ENCODE peak calls at places on chromosomes 5 and 9, in seven cellular contexts. One of them, this sample, is unnamed.

GRCh38 chr9:124450931-124451661 is 845 bp downstream of the ADGRD2 start:
- DNase-seq in body of pancreas: no peak
- DNase-seq in cardiac muscle cell: no peak
- DNase-seq in hepatocyte: no peak
- DNase-seq in CD4-positive, CD25-positive, alpha-beta regulatory T cell: no peak
- DNase-seq in adipocyte: no peak
- DNase-seq in HAP-1: no peak
- DNase-seq in this sample: no peak

GRCh38 chr9:77909306-77909705 is 122.3 kb downstream of the GNAQ start:
- DNase-seq in body of pancreas: no peak
- DNase-seq in CD4-positive, CD25-positive, alpha-beta regulatory T cell: no peak
- DNase-seq in hepatocyte: no peak
- DNase-seq in cardiac muscle cell: no peak
- DNase-seq in adipocyte: no peak
- DNase-seq in HAP-1: no peak
- DNase-seq in this sample: no peak

GRCh38 chr9:79817469-79818004 is 245.8 kb downstream of the TLE4 start:
- DNase-seq in adipocyte: no peak
- DNase-seq in HAP-1: no peak
- DNase-seq in CD4-positive, CD25-positive, alpha-beta regulatory T cell: no peak
- DNase-seq in body of pancreas: no peak
- DNase-seq in cardiac muscle cell: no peak
- DNase-seq in hepatocyte: no peak
- DNase-seq in this sample: no peak

GRCh38 chr9:88889386-88889785 is 101.9 kb upstream of the S1PR3 start:
- DNase-seq in hepatocyte: no peak
- DNase-seq in body of pancreas: no peak
- DNase-seq in cardiac muscle cell: peak; percentile 11
- DNase-seq in adipocyte: peak; percentile 28
- DNase-seq in HAP-1: no peak
- DNase-seq in CD4-positive, CD25-positive, alpha-beta regulatory T cell: no peak
- DNase-seq in this sample: no peak

GRCh38 chr5:79318935-79319614 is 83.1 kb downstream of the JMY start:
- DNase-seq in body of pancreas: no peak
- DNase-seq in cardiac muscle cell: peak; percentile 84
- DNase-seq in adipocyte: peak; percentile 76
- DNase-seq in hepatocyte: no peak
- DNase-seq in HAP-1: no peak
- DNase-seq in CD4-positive, CD25-positive, alpha-beta regulatory T cell: no peak
- DNase-seq in this sample: peak; percentile 52

GRCh38 chr5:141681695-141682641 is at the start of gene ARAP3:
- DNase-seq in cardiac muscle cell: peak; percentile 95
- DNase-seq in adipocyte: peak; percentile 96
- DNase-seq in CD4-positive, CD25-positive, alpha-beta regulatory T cell: peak; percentile 35
- DNase-seq in HAP-1: peak; percentile 85
- DNase-seq in hepatocyte: peak; percentile 92
- DNase-seq in body of pancreas: peak; percentile 62
- DNase-seq in this sample: peak; percentile 66

GRCh38 chr9:68872026-68872501 is 141.8 kb downstream of the PRKACG start:
- DNase-seq in body of pancreas: peak; percentile 47
- DNase-seq in CD4-positive, CD25-positive, alpha-beta regulatory T cell: no peak
- DNase-seq in HAP-1: peak; percentile 71
- DNase-seq in hepatocyte: no peak
- DNase-seq in cardiac muscle cell: no peak
- DNase-seq in adipocyte: no peak
- DNase-seq in this sample: no peak

GRCh38 chr5:141478321-141478945 is 2.7 kb downstream of the PCDHGC3 start:
- DNase-seq in hepatocyte: peak; percentile 44
- DNase-seq in adipocyte: peak; percentile 16
- DNase-seq in HAP-1: no peak
- DNase-seq in body of pancreas: peak; percentile 82
- DNase-seq in cardiac muscle cell: no peak
- DNase-seq in CD4-positive, CD25-positive, alpha-beta regulatory T cell: no peak
- DNase-seq in this sample: peak; percentile 25

GRCh38 chr5:11044581-11044980 is 283.5 kb upstream of the DAP start:
- DNase-seq in HAP-1: no peak
- DNase-seq in cardiac muscle cell: no peak
- DNase-seq in hepatocyte: no peak
- DNase-seq in body of pancreas: no peak
- DNase-seq in adipocyte: no peak
- DNase-seq in CD4-positive, CD25-positive, alpha-beta regulatory T cell: no peak
- DNase-seq in this sample: no peak

GRCh38 chr9:123609844-123610243 is 253.8 kb downstream of the CRB2 start:
- DNase-seq in cardiac muscle cell: peak; percentile 18
- DNase-seq in body of pancreas: no peak
- DNase-seq in adipocyte: no peak
- DNase-seq in HAP-1: no peak
- DNase-seq in hepatocyte: no peak
- DNase-seq in CD4-positive, CD25-positive, alpha-beta regulatory T cell: no peak
- DNase-seq in this sample: peak; percentile 22

GRCh38 chr5:155514105-155514563 is 500.6 kb downstream of the KIF4B start:
- DNase-seq in CD4-positive, CD25-positive, alpha-beta regulatory T cell: no peak
- DNase-seq in cardiac muscle cell: no peak
- DNase-seq in hepatocyte: peak; percentile 61
- DNase-seq in adipocyte: no peak
- DNase-seq in HAP-1: no peak
- DNase-seq in body of pancreas: no peak
- DNase-seq in this sample: no peak

GRCh38 chr5:75325242-75325641 is 11.8 kb upstream of the HMGCR start:
- DNase-seq in adipocyte: no peak
- DNase-seq in HAP-1: no peak
- DNase-seq in hepatocyte: no peak
- DNase-seq in CD4-positive, CD25-positive, alpha-beta regulatory T cell: no peak
- DNase-seq in cardiac muscle cell: no peak
- DNase-seq in body of pancreas: no peak
- DNase-seq in this sample: no peak

GRCh38 chr5:172958268-172959046 is 767 bp upstream of the RPL26L1 start:
- DNase-seq in CD4-positive, CD25-positive, alpha-beta regulatory T cell: peak; percentile 55
- DNase-seq in body of pancreas: peak; percentile 62
- DNase-seq in adipocyte: peak; percentile 57
- DNase-seq in hepatocyte: peak; percentile 90
- DNase-seq in cardiac muscle cell: peak; percentile 73
- DNase-seq in HAP-1: peak; percentile 80
- DNase-seq in this sample: peak; percentile 48

GRCh38 chr5:90878549-90879196 is 320.1 kb downstream of the ADGRV1 start:
- DNase-seq in hepatocyte: peak; percentile 47
- DNase-seq in HAP-1: peak; percentile 21
- DNase-seq in adipocyte: peak; percentile 14
- DNase-seq in cardiac muscle cell: peak; percentile 66
- DNase-seq in body of pancreas: no peak
- DNase-seq in CD4-positive, CD25-positive, alpha-beta regulatory T cell: no peak
- DNase-seq in this sample: peak; percentile 9

GRCh38 chr5:137570070-137570469 is 70.9 kb upstream of the SPOCK1 start:
- DNase-seq in CD4-positive, CD25-positive, alpha-beta regulatory T cell: no peak
- DNase-seq in HAP-1: no peak
- DNase-seq in adipocyte: no peak
- DNase-seq in hepatocyte: no peak
- DNase-seq in cardiac muscle cell: no peak
- DNase-seq in body of pancreas: no peak
- DNase-seq in this sample: no peak

GRCh38 chr5:159609359-159609758 is 279.1 kb upstream of the IL12B start:
- DNase-seq in hepatocyte: no peak
- DNase-seq in body of pancreas: no peak
- DNase-seq in HAP-1: no peak
- DNase-seq in adipocyte: peak; percentile 8
- DNase-seq in CD4-positive, CD25-positive, alpha-beta regulatory T cell: no peak
- DNase-seq in cardiac muscle cell: no peak
- DNase-seq in this sample: no peak

GRCh38 chr9:112367465-112367864 is 12.4 kb upstream of the HSDL2 start:
- DNase-seq in cardiac muscle cell: no peak
- DNase-seq in hepatocyte: no peak
- DNase-seq in HAP-1: no peak
- DNase-seq in body of pancreas: no peak
- DNase-seq in adipocyte: no peak
- DNase-seq in CD4-positive, CD25-positive, alpha-beta regulatory T cell: no peak
- DNase-seq in this sample: no peak

GRCh38 chr9:34413229-34413852 is 36.6 kb upstream of the MYORG start:
- DNase-seq in adipocyte: peak; percentile 64
- DNase-seq in HAP-1: peak; percentile 87
- DNase-seq in hepatocyte: peak; percentile 76
- DNase-seq in body of pancreas: peak; percentile 30
- DNase-seq in cardiac muscle cell: peak; percentile 67
- DNase-seq in CD4-positive, CD25-positive, alpha-beta regulatory T cell: no peak
- DNase-seq in this sample: peak; percentile 85

GRCh38 chr5:128536229-128536860 is 1.7 kb downstream of the FBN2 start:
- DNase-seq in cardiac muscle cell: peak; percentile 28
- DNase-seq in adipocyte: peak; percentile 58
- DNase-seq in hepatocyte: peak; percentile 26
- DNase-seq in CD4-positive, CD25-positive, alpha-beta regulatory T cell: no peak
- DNase-seq in HAP-1: peak; percentile 55
- DNase-seq in body of pancreas: no peak
- DNase-seq in this sample: no peak

GRCh38 chr9:112719696-112720095 is 1.8 kb upstream of the INIP start:
- DNase-seq in body of pancreas: no peak
- DNase-seq in adipocyte: no peak
- DNase-seq in CD4-positive, CD25-positive, alpha-beta regulatory T cell: no peak
- DNase-seq in hepatocyte: no peak
- DNase-seq in HAP-1: no peak
- DNase-seq in cardiac muscle cell: no peak
- DNase-seq in this sample: no peak

GRCh38 chr9:37453827-37454226 is 11.4 kb downstream of the ZBTB5 start:
- DNase-seq in adipocyte: no peak
- DNase-seq in cardiac muscle cell: no peak
- DNase-seq in body of pancreas: no peak
- DNase-seq in HAP-1: no peak
- DNase-seq in hepatocyte: no peak
- DNase-seq in CD4-positive, CD25-positive, alpha-beta regulatory T cell: no peak
- DNase-seq in this sample: no peak

GRCh38 chr5:90983148-90983547 is 400.0 kb downstream of the ARRDC3 start:
- DNase-seq in CD4-positive, CD25-positive, alpha-beta regulatory T cell: no peak
- DNase-seq in body of pancreas: no peak
- DNase-seq in HAP-1: no peak
- DNase-seq in cardiac muscle cell: peak; percentile 91
- DNase-seq in hepatocyte: peak; percentile 34
- DNase-seq in adipocyte: peak; percentile 29
- DNase-seq in this sample: peak; percentile 76

GRCh38 chr9:106731910-106732309 is 131.1 kb upstream of the ZNF462 start:
- DNase-seq in CD4-positive, CD25-positive, alpha-beta regulatory T cell: no peak
- DNase-seq in adipocyte: no peak
- DNase-seq in cardiac muscle cell: no peak
- DNase-seq in hepatocyte: no peak
- DNase-seq in HAP-1: no peak
- DNase-seq in body of pancreas: no peak
- DNase-seq in this sample: no peak

GRCh38 chr5:17267099-17267498 is 49.7 kb downstream of the BASP1 start:
- DNase-seq in CD4-positive, CD25-positive, alpha-beta regulatory T cell: no peak
- DNase-seq in cardiac muscle cell: no peak
- DNase-seq in adipocyte: no peak
- DNase-seq in body of pancreas: no peak
- DNase-seq in hepatocyte: no peak
- DNase-seq in HAP-1: no peak
- DNase-seq in this sample: no peak

GRCh38 chr5:17269201-17269600 is 51.8 kb downstream of the BASP1 start:
- DNase-seq in HAP-1: no peak
- DNase-seq in CD4-positive, CD25-positive, alpha-beta regulatory T cell: no peak
- DNase-seq in body of pancreas: no peak
- DNase-seq in hepatocyte: no peak
- DNase-seq in cardiac muscle cell: no peak
- DNase-seq in adipocyte: no peak
- DNase-seq in this sample: no peak

GRCh38 chr5:17261075-17261474 is 43.6 kb downstream of the BASP1 start:
- DNase-seq in adipocyte: no peak
- DNase-seq in body of pancreas: no peak
- DNase-seq in hepatocyte: no peak
- DNase-seq in HAP-1: no peak
- DNase-seq in cardiac muscle cell: no peak
- DNase-seq in CD4-positive, CD25-positive, alpha-beta regulatory T cell: no peak
- DNase-seq in this sample: no peak

GRCh38 chr5:17260549-17260948 is 43.1 kb downstream of the BASP1 start:
- DNase-seq in adipocyte: no peak
- DNase-seq in body of pancreas: no peak
- DNase-seq in hepatocyte: no peak
- DNase-seq in HAP-1: no peak
- DNase-seq in cardiac muscle cell: no peak
- DNase-seq in CD4-positive, CD25-positive, alpha-beta regulatory T cell: no peak
- DNase-seq in this sample: no peak

DNA sequence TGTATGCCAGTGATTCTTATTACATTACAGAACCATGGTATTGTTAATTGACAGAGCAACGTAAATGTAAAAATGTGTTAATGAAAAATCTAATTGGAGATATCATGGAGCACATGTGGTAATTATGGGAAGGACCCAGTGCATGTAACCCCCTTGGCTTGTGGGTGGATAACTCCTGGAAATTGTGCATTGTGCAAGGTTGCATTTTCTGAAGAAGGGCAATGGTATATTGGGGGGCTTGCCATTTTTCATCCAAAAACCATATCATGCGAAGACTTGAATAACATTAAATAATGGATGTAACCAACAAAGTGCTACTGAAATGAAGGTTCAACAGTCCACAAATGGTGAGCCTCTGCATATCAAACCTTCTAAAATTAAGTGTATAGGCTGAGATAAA is 47.6 kb downstream of the BASP1 start:
- DNase-seq in body of pancreas: no peak
- DNase-seq in cardiac muscle cell: no peak
- DNase-seq in adipocyte: no peak
- DNase-seq in CD4-positive, CD25-positive, alpha-beta regulatory T cell: no peak
- DNase-seq in hepatocyte: no peak
- DNase-seq in HAP-1: no peak
- DNase-seq in this sample: no peak
- H3K4me1 ChIP-seq in body of pancreas: no peaks in the 10 kb centered on the region
- H3K4me1 ChIP-seq in cardiac muscle cell: peaks cover 28% of the 10 kb centered on the region
- H3K4me1 ChIP-seq in adipocyte: peaks cover 14% of the 10 kb centered on the region
- H3K4me1 ChIP-seq in CD4-positive, CD25-positive, alpha-beta regulatory T cell: no peaks in the 10 kb centered on the region
- H3K4me1 ChIP-seq in hepatocyte: peaks cover 36% of the 10 kb centered on the region
- H3K4me1 ChIP-seq in HAP-1: no peaks in the 10 kb centered on the region
- H3K4me1 ChIP-seq in this sample: no peaks in the 10 kb centered on the region

DNA sequence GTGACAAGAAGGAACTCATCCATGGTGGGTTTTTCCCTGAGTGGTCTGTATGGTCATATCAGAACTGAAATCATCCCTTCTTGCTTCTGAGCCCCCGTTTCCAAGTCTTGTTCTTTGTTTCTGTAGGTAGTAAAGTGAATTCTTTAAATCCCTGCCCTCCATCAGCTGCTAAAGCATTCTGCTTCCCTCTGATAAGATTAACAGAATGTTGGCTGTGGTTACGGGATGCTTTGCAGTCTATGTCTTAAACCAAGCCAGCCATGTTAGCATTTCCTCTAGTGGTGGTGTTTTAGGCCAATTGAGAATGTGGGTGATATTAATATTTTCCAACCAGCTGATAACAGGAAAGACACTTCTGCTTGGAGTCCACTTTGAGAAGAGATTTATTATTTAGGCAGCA is 22.0 kb upstream of the KCNIP1 start:
- DNase-seq in body of pancreas: no peak
- DNase-seq in CD4-positive, CD25-positive, alpha-beta regulatory T cell: no peak
- DNase-seq in adipocyte: no peak
- DNase-seq in cardiac muscle cell: no peak
- DNase-seq in HAP-1: no peak
- DNase-seq in hepatocyte: no peak
- DNase-seq in this sample: no peak
- H3K27me3 ChIP-seq in body of pancreas: no peaks in the 10 kb centered on the region
- H3K27me3 ChIP-seq in CD4-positive, CD25-positive, alpha-beta regulatory T cell: peaks cover 2% of the 10 kb centered on the region
- H3K27me3 ChIP-seq in adipocyte: peaks cover 11% of the 10 kb centered on the region
- H3K27me3 ChIP-seq in cardiac muscle cell: no peaks in the 10 kb centered on the region
- H3K27me3 ChIP-seq in HAP-1: no peaks in the 10 kb centered on the region
- H3K27me3 ChIP-seq in hepatocyte: no peaks in the 10 kb centered on the region
- H3K27me3 ChIP-seq in this sample: no peaks in the 10 kb centered on the region

GRCh38 chr9:125632321-125633115 is 74.5 kb downstream of the MAPKAP1 start:
- DNase-seq in adipocyte: no peak
- DNase-seq in CD4-positive, CD25-positive, alpha-beta regulatory T cell: no peak
- DNase-seq in HAP-1: no peak
- DNase-seq in body of pancreas: no peak
- DNase-seq in hepatocyte: peak; percentile 51
- DNase-seq in cardiac muscle cell: no peak
- DNase-seq in this sample: no peak
- H3K4me3 ChIP-seq in adipocyte: no peak overlapping the region
- H3K4me3 ChIP-seq in CD4-positive, CD25-positive, alpha-beta regulatory T cell: no peak overlapping the region
- H3K4me3 ChIP-seq in HAP-1: no peak overlapping the region
- H3K4me3 ChIP-seq in body of pancreas: no peak overlapping the region
- H3K4me3 ChIP-seq in hepatocyte: no peak overlapping the region
- H3K4me3 ChIP-seq in cardiac muscle cell: no peak overlapping the region
- H3K4me3 ChIP-seq in this sample: no peak overlapping the region

GRCh38 chr5:175687231-175687701 is 29.4 kb downstream of the HRH2 start:
- DNase-seq in adipocyte: no peak
- DNase-seq in cardiac muscle cell: no peak
- DNase-seq in hepatocyte: no peak
- DNase-seq in CD4-positive, CD25-positive, alpha-beta regulatory T cell: no peak
- DNase-seq in body of pancreas: peak; percentile 56
- DNase-seq in HAP-1: no peak
- DNase-seq in this sample: no peak
- H3K4me1 ChIP-seq in adipocyte: no peaks in the 10 kb centered on the region
- H3K4me1 ChIP-seq in cardiac muscle cell: peaks cover under 1% of the 10 kb centered on the region
- H3K4me1 ChIP-seq in hepatocyte: no peaks in the 10 kb centered on the region
- H3K4me1 ChIP-seq in CD4-positive, CD25-positive, alpha-beta regulatory T cell: no peaks in the 10 kb centered on the region
- H3K4me1 ChIP-seq in body of pancreas: peaks cover 12% of the 10 kb centered on the region
- H3K4me1 ChIP-seq in HAP-1: peaks cover 7% of the 10 kb centered on the region
- H3K4me1 ChIP-seq in this sample: no peaks in the 10 kb centered on the region

This sample was measured in SJCRH30.